ENCODE peak calls at places on chromosomes 3 and 15, in seven cellular contexts. X is RKO, V is HT1080, P is SIG-M5, F is HL-60, G is HTR-8/SVneo, R is AG04450. Q is an unnamed sample.

GRCh38 chr3:169664034-169664820 is 715 bp upstream of the MECOM start:
- DNase-seq in G (no peak), R (no peak), P (no peak), F (no peak), X (peak), V (no peak), Q (no peak)

GRCh38 chr15:39025331-39025730 is 460.7 kb upstream of the RASGRP1 start:
- DNase-seq in P (no peak), X (no peak), G (no peak), V (no peak), R (no peak), F (no peak), Q (no peak)

GRCh38 chr15:56918907-56919707 is 663 bp downstream of the TCF12 start:
- DNase-seq in F (peak), P (no peak), V (peak), G (no peak), R (no peak), X (peak), Q (peak)

GRCh38 chr3:87503901-87504498 is 227.6 kb upstream of the POU1F1 start:
- DNase-seq in P (peak), R (peak), F (peak), V (peak), X (peak), G (peak), Q (peak)

GRCh38 chr3:159260049-159260662 is 458.3 kb downstream of the MFSD1 start:
- DNase-seq in F (no peak), V (peak), P (no peak), R (peak), X (peak), G (peak), Q (peak)

GRCh38 chr3:24296441-24297205 is 198.0 kb downstream of the THRB start:
- DNase-seq in R (no peak), G (no peak), V (peak), P (no peak), F (no peak), X (no peak), Q (no peak)

GRCh38 chr3:111848246-111848645 is 10.8 kb upstream of the PHLDB2 start:
- DNase-seq in X (no peak), G (no peak), F (no peak), P (no peak), V (no peak), R (no peak), Q (no peak)

GRCh38 chr3:69079269-69080159 is 651 bp downstream of the UBA3 start:
- DNase-seq in P (no peak), V (peak), F (no peak), R (no peak), X (peak), G (no peak), Q (no peak)

GRCh38 chr15:101359365-101359947 is 64.4 kb upstream of the SNRPA1 start:
- DNase-seq in V (peak), R (no peak), P (no peak), F (no peak), G (no peak), X (no peak), Q (no peak)

GRCh38 chr15:31303434-31304073 is 23.1 kb upstream of the KLF13 start:
- DNase-seq in R (no peak), F (no peak), P (no peak), V (no peak), X (no peak), G (no peak), Q (no peak)

GRCh38 chr3:150057227-150057626 is 86.5 kb upstream of the PFN2 start:
- DNase-seq in P (no peak), R (no peak), V (no peak), X (no peak), F (no peak), G (no peak), Q (no peak)

GRCh38 chr15:74311734-74312444 is 55.6 kb downstream of the CYP11A1 start:
- DNase-seq in X (peak), P (no peak), F (no peak), V (peak), G (peak), R (no peak), Q (no peak)

GRCh38 chr3:46974421-46975227 is 1.9 kb downstream of the CCDC12 start:
- DNase-seq in G (no peak), V (no peak), X (no peak), R (no peak), F (no peak), P (no peak), Q (no peak)

GRCh38 chr3:171994646-171995441 is 44.5 kb upstream of the FNDC3B start:
- DNase-seq in R (peak), F (no peak), G (peak), P (no peak), V (peak), X (no peak), Q (no peak)

GRCh38 chr3:12994357-12994606 is 78.9 kb downstream of the IQSEC1 start:
- DNase-seq in F (no peak), P (no peak), V (no peak), R (no peak), G (no peak), X (peak), Q (no peak)

GRCh38 chr3:112197131-112197530 is 64.1 kb upstream of the GCSAM start:
- DNase-seq in P (no peak), R (no peak), G (no peak), X (no peak), F (no peak), V (no peak), Q (no peak)

GRCh38 chr3:116423365-116423764 is 21.9 kb downstream of the LSAMP start:
- DNase-seq in F (no peak), V (no peak), X (no peak), P (no peak), R (no peak), G (no peak), Q (no peak)

GRCh38 chr3:190533511-190534282 is 19.8 kb downstream of the IL1RAP start:
- DNase-seq in G (peak), P (no peak), F (no peak), X (no peak), R (peak), V (peak), Q (no peak)

GRCh38 chr3:133991209-133991608 is 38.5 kb downstream of the SLCO2A1 start:
- DNase-seq in X (no peak), R (no peak), V (no peak), P (no peak), G (no peak), F (no peak), Q (no peak)

GRCh38 chr3:47512416-47513124 is 942 bp downstream of the ELP6 start:
- DNase-seq in P (no peak), G (peak), R (no peak), X (peak), F (peak), V (peak), Q (peak)

GRCh38 chr3:155404486-155404885 is 111.0 kb upstream of the STRIT1 start:
- DNase-seq in R (no peak), V (no peak), F (no peak), P (no peak), X (no peak), G (no peak), Q (no peak)

GRCh38 chr3:37955918-37956317 is 34.7 kb upstream of the VILL start:
- DNase-seq in V (no peak), G (no peak), R (no peak), F (no peak), X (no peak), P (no peak), Q (peak)

GRCh38 chr3:40309925-40310635 is 573 bp downstream of the EIF1B start:
- DNase-seq in V (no peak), P (no peak), G (peak), X (peak), R (no peak), F (peak), Q (peak)

GRCh38 chr3:136919799-136920580 is 37.8 kb upstream of the IL20RB start:
- DNase-seq in R (no peak), P (no peak), G (no peak), V (peak), F (no peak), X (no peak), Q (peak)

GRCh38 chr3:193190387-193190786 is 50.6 kb upstream of the PLAAT1 start:
- DNase-seq in X (no peak), G (peak), R (no peak), F (no peak), P (no peak), V (peak), Q (peak)

GRCh38 chr3:183224581-183224980 is 28.5 kb upstream of the B3GNT5 start:
- DNase-seq in F (no peak), G (no peak), P (no peak), X (no peak), R (no peak), V (no peak), Q (peak)

GRCh38 chr3:25128735-25129134 is 299.3 kb upstream of the RARB start:
- DNase-seq in R (no peak), P (no peak), F (no peak), X (no peak), G (no peak), V (no peak), Q (no peak)

GRCh38 chr15:34582461-34583357 is 742 bp downstream of the GOLGA8B start:
- DNase-seq in G (peak), X (peak), V (peak), F (peak), P (no peak), R (no peak), Q (peak)

GRCh38 chr3:173403376-173403775 is 5.8 kb downstream of the NLGN1 start:
- DNase-seq in V (no peak), G (no peak), F (no peak), P (no peak), R (no peak), X (no peak), Q (no peak)

GRCh38 chr3:10437995-10438901 is 67.1 kb downstream of the ATP2B2 start:
- DNase-seq in R (peak), F (no peak), P (peak), V (peak), G (peak), X (no peak), Q (no peak)

GRCh38 chr3:77319711-77320110 is 279.8 kb downstream of the ROBO2 start:
- DNase-seq in X (peak), F (no peak), P (no peak), G (no peak), R (no peak), V (no peak), Q (no peak)

GRCh38 chr15:70267879-70268278 is 170.2 kb upstream of the TLE3 start:
- DNase-seq in P (no peak), V (peak), G (no peak), X (peak), R (no peak), F (no peak), Q (no peak)

GRCh38 chr3:8608041-8608790 is 36.4 kb downstream of the SSUH2 start:
- DNase-seq in G (no peak), R (no peak), V (no peak), F (no peak), X (no peak), P (no peak), Q (no peak)

GRCh38 chr15:69093127-69093526 is 67.3 kb upstream of the GLCE start:
- DNase-seq in V (peak), F (no peak), P (no peak), G (peak), R (no peak), X (no peak), Q (no peak)

GRCh38 chr3:46619845-46620778 is 7.8 kb downstream of the FAM240A start:
- DNase-seq in G (no peak), X (no peak), V (no peak), P (no peak), F (no peak), R (no peak), Q (no peak)

GRCh38 chr3:112358311-112358780 is 25.4 kb downstream of the CD200 start:
- DNase-seq in G (no peak), R (no peak), V (no peak), F (no peak), X (no peak), P (no peak), Q (peak)